ENCODE peak calls at places on chromosomes 16 and 17, in six cellular contexts. Q is OCI-LY7; U is IMR-90; G is heart right ventricle; V is lung; N is CD8-positive, alpha-beta T cell. J is an unnamed sample.
A peak's percentile ranks its signal among the peaks of the same experiment; 100 is the strongest.

GRCh38 chr17:83056583-83057396 is 22.6 kb upstream of the METRNL start:
- DNase-seq in Q (no peak), U (no peak), G (no peak), V (no peak), N (no peak), J (peak; percentile 45)

GRCh38 chr17:15287533-15288267 is 22.6 kb upstream of the PMP22 start:
- DNase-seq in Q (no peak), U (peak; percentile 46), G (no peak), V (no peak), N (no peak), J (no peak)

GRCh38 chr17:10295728-10296343 is 77.0 kb downstream of the MYH13 start:
- DNase-seq in Q (peak; percentile 33), U (peak; percentile 33), G (peak; percentile 40), V (peak; percentile 54), N (no peak), J (peak; percentile 58)

GRCh38 chr16:46757339-46758050 is 9.4 kb upstream of the MYLK3 start:
- DNase-seq in Q (no peak), U (peak; percentile 7), G (peak; percentile 87), V (no peak), N (no peak), J (no peak)

GRCh38 chr16:55056585-55057520 is 126.2 kb downstream of the IRX5 start:
- DNase-seq in Q (no peak), U (no peak), G (no peak), V (no peak), N (no peak), J (no peak)

GRCh38 chr17:37358098-37358829 is 17.5 kb upstream of the C17orf78 start:
- DNase-seq in Q (peak; percentile 53), U (peak; percentile 44), G (peak; percentile 44), V (peak; percentile 56), N (peak; percentile 52), J (peak; percentile 76)

GRCh38 chr16:53152321-53152720 is 97.5 kb downstream of the CHD9 start:
- DNase-seq in Q (no peak), U (peak; percentile 6), G (no peak), V (no peak), N (no peak), J (no peak)

GRCh38 chr17:14057591-14057990 is 11.7 kb upstream of the COX10 start:
- DNase-seq in Q (no peak), U (no peak), G (no peak), V (no peak), N (no peak), J (no peak)

GRCh38 chr16:23494188-23494587 is 16.1 kb downstream of the GGA2 start:
- DNase-seq in Q (no peak), U (no peak), G (no peak), V (peak; percentile 57), N (no peak), J (no peak)

GRCh38 chr17:50060951-50061712 is 5.2 kb downstream of the ITGA3 start:
- DNase-seq in Q (no peak), U (peak; percentile 75), G (peak; percentile 91), V (peak; percentile 91), N (no peak), J (peak; percentile 86)

GRCh38 chr17:19539841-19540311 is 6.2 kb downstream of the SLC47A1 start:
- DNase-seq in Q (no peak), U (no peak), G (no peak), V (no peak), N (no peak), J (peak; percentile 86)

GRCh38 chr17:76972046-76972641 is 103.9 kb downstream of the MGAT5B start:
- DNase-seq in Q (no peak), U (no peak), G (no peak), V (no peak), N (no peak), J (no peak)

GRCh38 chr17:82180776-82181528 is 31.7 kb downstream of the CCDC57 start:
- DNase-seq in Q (no peak), U (no peak), G (no peak), V (no peak), N (no peak), J (no peak)

GRCh38 chr17:18862011-18862410 is 4.1 kb downstream of the PRPSAP2 start:
- DNase-seq in Q (no peak), U (no peak), G (no peak), V (no peak), N (no peak), J (no peak)

GRCh38 chr17:64326420-64327054 is 63.5 kb upstream of the TEX2 start:
- DNase-seq in Q (no peak), U (no peak), G (peak; percentile 78), V (peak; percentile 89), N (peak; percentile 55), J (peak; percentile 82)

GRCh38 chr16:49958474-49958873 is 66.6 kb upstream of the CNEP1R1 start:
- DNase-seq in Q (no peak), U (no peak), G (no peak), V (no peak), N (no peak), J (no peak)

GRCh38 chr16:58510097-58510775 is 5.1 kb upstream of the SETD6 start:
- DNase-seq in Q (no peak), U (no peak), G (no peak), V (no peak), N (peak; percentile 45), J (peak; percentile 10)

GRCh38 chr16:67862623-67863583 is 9.9 kb upstream of the EDC4 start:
- DNase-seq in Q (no peak), U (peak; percentile 45), G (peak; percentile 89), V (no peak), N (no peak), J (peak; percentile 89)

GRCh38 chr16:70476272-70477020 is 22.1 kb downstream of the FCSK start:
- DNase-seq in Q (no peak), U (peak; percentile 83), G (no peak), V (no peak), N (no peak), J (peak; percentile 40)

GRCh38 chr17:68807998-68808772 is 147.0 kb downstream of the ABCA8 start:
- DNase-seq in Q (no peak), U (peak; percentile 33), G (no peak), V (no peak), N (no peak), J (no peak)

GRCh38 chr16:86757704-86758040 is 179.3 kb downstream of the FOXL1 start:
- DNase-seq in Q (no peak), U (no peak), G (no peak), V (no peak), N (no peak), J (no peak)

GRCh38 chr17:35069311-35069710 is 5.8 kb upstream of the RFFL start:
- DNase-seq in Q (peak; percentile 18), U (peak; percentile 66), G (no peak), V (no peak), N (no peak), J (no peak)

GRCh38 chr17:42002792-42003301 is 14.4 kb downstream of the DNAJC7 start:
- DNase-seq in Q (no peak), U (peak; percentile 56), G (no peak), V (no peak), N (no peak), J (no peak)

GRCh38 chr17:66560691-66561090 is 258.3 kb downstream of the PRKCA start:
- DNase-seq in Q (no peak), U (no peak), G (no peak), V (no peak), N (no peak), J (no peak)

GRCh38 chr16:78242231-78242630 is 142.8 kb downstream of the WWOX start:
- DNase-seq in Q (no peak), U (no peak), G (no peak), V (no peak), N (no peak), J (no peak)

GRCh38 chr17:2004435-2004952 is 20.6 kb downstream of the RTN4RL1 start:
- DNase-seq in Q (no peak), U (no peak), G (no peak), V (no peak), N (no peak), J (peak; percentile 81)
- TF ChIP-seq CTCF in Q (no peak), U (no peak), G (no peak), V (no peak), N (no peak), J (no peak)

GRCh38 chr16:30655815-30656347 is 2.4 kb upstream of the FBRS start:
- DNase-seq in Q (no peak), U (no peak), G (no peak), V (no peak), N (no peak), J (no peak)
- H3K36me3 ChIP-seq in Q (peaks cover 57% of the 10 kb centered on the region), U (peaks cover 33% of the 10 kb centered on the region), G (peaks cover 21% of the 10 kb centered on the region), V (peaks cover 15% of the 10 kb centered on the region), N (peaks cover 15% of the 10 kb centered on the region), J (peaks cover 49% of the 10 kb centered on the region)

GRCh38 chr17:11461993-11462548 is 136.2 kb upstream of the DNAH9 start:
- DNase-seq in Q (no peak), U (no peak), G (no peak), V (no peak), N (no peak), J (no peak)
- H3K9me3 ChIP-seq in Q (no peaks in the 10 kb centered on the region), U (peaks cover 37% of the 10 kb centered on the region), G (no peaks in the 10 kb centered on the region), V (peaks cover 1% of the 10 kb centered on the region), N (no peaks in the 10 kb centered on the region), J (no peaks in the 10 kb centered on the region)

GRCh38 chr17:80168371-80168770 is 1.5 kb upstream of the CARD14 start:
- DNase-seq in Q (no peak), U (no peak), G (no peak), V (no peak), N (no peak), J (no peak)

GRCh38 chr17:80160536-80160935 is 9.3 kb upstream of the CARD14 start:
- DNase-seq in Q (no peak), U (no peak), G (no peak), V (no peak), N (no peak), J (no peak)

GRCh38 chr17:80166446-80166845 is 3.4 kb upstream of the CARD14 start:
- DNase-seq in Q (no peak), U (no peak), G (no peak), V (no peak), N (no peak), J (no peak)

GRCh38 chr17:80163315-80163714 is 6.5 kb upstream of the CARD14 start:
- DNase-seq in Q (no peak), U (no peak), G (no peak), V (no peak), N (no peak), J (no peak)

DNA sequence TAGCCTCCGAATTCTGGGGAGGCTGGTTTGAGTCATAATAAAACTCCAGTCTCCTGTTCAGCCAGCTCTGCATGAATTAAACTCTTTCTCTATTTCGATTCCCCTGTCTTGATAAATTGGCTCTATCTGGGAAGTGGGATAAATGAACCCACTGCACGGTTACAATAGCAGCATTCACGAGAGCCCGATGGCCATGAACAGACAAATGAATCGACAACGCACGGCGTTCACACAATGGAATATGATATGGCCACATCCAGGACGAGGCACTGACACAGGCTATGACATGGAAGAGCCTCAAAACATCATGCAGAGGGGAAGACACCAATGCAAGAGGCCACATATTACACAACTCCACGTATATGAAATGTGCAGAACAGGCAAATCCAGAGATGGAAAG is 5.6 kb upstream of the CARD14 start:
- DNase-seq in Q (no peak), U (no peak), G (no peak), V (no peak), N (no peak), J (no peak)
- TF ChIP-seq CTCF in Q (no peak), U (no peak), G (no peak), V (no peak), N (no peak), J (no peak)

DNA sequence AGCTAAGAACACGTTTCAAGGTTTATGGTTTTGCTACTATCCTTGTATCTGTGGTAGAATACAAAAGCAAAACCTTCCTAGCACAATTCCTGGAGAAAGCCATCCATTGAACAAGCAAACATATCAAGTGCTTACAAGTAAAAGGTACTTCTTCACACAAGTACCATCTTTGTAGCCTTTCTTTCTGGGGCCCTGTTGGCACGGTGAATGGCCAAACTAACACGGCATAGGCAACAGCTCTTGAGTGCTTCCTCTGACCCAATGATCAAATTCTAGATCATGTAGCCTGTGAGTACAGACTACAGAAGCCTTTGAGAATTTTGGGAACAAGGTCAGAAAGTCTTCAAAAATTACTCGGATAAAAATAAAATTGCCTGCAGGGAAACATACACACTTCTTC is 57.9 kb downstream of the ANKFY1 start:
- DNase-seq in Q (no peak), U (no peak), G (no peak), V (no peak), N (no peak), J (no peak)
- H3K36me3 ChIP-seq in Q (peaks cover 75% of the 10 kb centered on the region), U (peaks cover 22% of the 10 kb centered on the region), G (peaks cover 6% of the 10 kb centered on the region), V (peaks cover 28% of the 10 kb centered on the region), N (peaks cover 24% of the 10 kb centered on the region), J (peaks cover 41% of the 10 kb centered on the region)

J was measured in adrenal gland.